ENCODE peak calls at places on chromosomes 7 and 10, in five cellular contexts. T is ascending aorta, J is ovary, X is sigmoid colon, A is mucosa of descending colon. Y is an unnamed sample.

GRCh38 chr10:124324451-124324850 is 94.3 kb downstream of the OAT start:
- DNase-seq in J (no peak), X (peak), T (no peak), A (no peak), Y (no peak)

GRCh38 chr10:131094406-131095108 is 217.0 kb downstream of the TCERG1L start:
- DNase-seq in T (no peak), J (peak), A (no peak), X (no peak), Y (no peak)

GRCh38 chr10:107692072-107692471 is 527.6 kb upstream of the SORCS1 start:
- DNase-seq in T (no peak), J (no peak), X (no peak), A (no peak), Y (no peak)

GRCh38 chr7:31957090-31957720 is 113.0 kb downstream of the PDE1C start:
- DNase-seq in J (no peak), T (no peak), A (no peak), X (no peak), Y (no peak)

GRCh38 chr10:60394444-60394843 is 4.8 kb upstream of the ANK3 start:
- DNase-seq in A (no peak), X (no peak), J (no peak), T (no peak), Y (no peak)

GRCh38 chr7:87934699-87935372 is 785 bp downstream of the ADAM22 start:
- DNase-seq in A (peak), J (no peak), T (no peak), X (no peak), Y (no peak)

GRCh38 chr7:42552227-42552626 is 315.2 kb upstream of the GLI3 start:
- DNase-seq in T (no peak), X (no peak), J (no peak), A (no peak), Y (no peak)

GRCh38 chr10:33215154-33215553 is 119.3 kb downstream of the NRP1 start:
- DNase-seq in A (no peak), J (no peak), X (no peak), T (no peak), Y (no peak)

GRCh38 chr7:106610996-106611886 is 49.7 kb downstream of the CCDC71L start:
- DNase-seq in J (no peak), X (no peak), A (no peak), T (no peak), Y (no peak)

GRCh38 chr7:71236488-71237179 is 104.7 kb downstream of the GALNT17 start:
- DNase-seq in A (no peak), T (no peak), J (peak), X (peak), Y (no peak)

GRCh38 chr10:70266701-70267100 is 17.1 kb downstream of the NPFFR1 start:
- DNase-seq in A (no peak), X (no peak), T (no peak), J (no peak), Y (no peak)

GRCh38 chr7:107879400-107880035 is 11.5 kb upstream of the DLD start:
- DNase-seq in J (no peak), X (no peak), A (no peak), T (no peak), Y (peak)

GRCh38 chr7:103870664-103871063 is 118.8 kb downstream of the RELN start:
- DNase-seq in A (no peak), T (no peak), J (no peak), X (no peak), Y (no peak)

GRCh38 chr7:83468251-83468739 is 180.6 kb downstream of the SEMA3E start:
- DNase-seq in X (peak), A (peak), J (peak), T (peak), Y (peak)

GRCh38 chr7:1847260-1848001 is 177.4 kb downstream of the ELFN1 start:
- DNase-seq in X (peak), J (no peak), T (no peak), A (peak), Y (no peak)

GRCh38 chr7:30285531-30286284 is 1.3 kb downstream of the ZNRF2 start:
- DNase-seq in T (no peak), J (peak), A (peak), X (no peak), Y (peak)

DNA sequence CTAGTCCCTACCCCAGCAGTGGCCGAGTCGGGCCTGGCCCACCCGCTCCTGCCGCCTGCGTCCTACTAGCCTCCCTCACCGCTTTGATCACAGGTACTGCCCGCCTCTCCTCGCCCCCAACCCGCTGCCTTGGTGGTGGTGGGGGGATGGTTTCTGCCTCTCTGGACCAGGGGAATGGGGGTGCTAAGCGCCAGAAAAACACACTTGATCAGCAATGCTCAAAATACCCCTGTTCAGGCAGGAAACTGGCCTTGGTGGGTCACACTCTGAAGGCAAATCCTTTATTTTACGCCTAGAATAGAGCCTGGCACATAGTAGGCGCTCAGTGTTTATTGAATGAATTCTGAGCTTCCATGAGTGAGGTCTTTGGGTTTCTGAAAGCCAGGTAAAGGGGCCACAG is 1.0 kb upstream of the CRTAC1 start:
- DNase-seq in T (no peak), X (no peak), J (no peak), A (no peak), Y (no peak)
- H3K4me3 ChIP-seq in T (peak), X (peak), J (no peak), A (no peak), Y (no peak)

DNA sequence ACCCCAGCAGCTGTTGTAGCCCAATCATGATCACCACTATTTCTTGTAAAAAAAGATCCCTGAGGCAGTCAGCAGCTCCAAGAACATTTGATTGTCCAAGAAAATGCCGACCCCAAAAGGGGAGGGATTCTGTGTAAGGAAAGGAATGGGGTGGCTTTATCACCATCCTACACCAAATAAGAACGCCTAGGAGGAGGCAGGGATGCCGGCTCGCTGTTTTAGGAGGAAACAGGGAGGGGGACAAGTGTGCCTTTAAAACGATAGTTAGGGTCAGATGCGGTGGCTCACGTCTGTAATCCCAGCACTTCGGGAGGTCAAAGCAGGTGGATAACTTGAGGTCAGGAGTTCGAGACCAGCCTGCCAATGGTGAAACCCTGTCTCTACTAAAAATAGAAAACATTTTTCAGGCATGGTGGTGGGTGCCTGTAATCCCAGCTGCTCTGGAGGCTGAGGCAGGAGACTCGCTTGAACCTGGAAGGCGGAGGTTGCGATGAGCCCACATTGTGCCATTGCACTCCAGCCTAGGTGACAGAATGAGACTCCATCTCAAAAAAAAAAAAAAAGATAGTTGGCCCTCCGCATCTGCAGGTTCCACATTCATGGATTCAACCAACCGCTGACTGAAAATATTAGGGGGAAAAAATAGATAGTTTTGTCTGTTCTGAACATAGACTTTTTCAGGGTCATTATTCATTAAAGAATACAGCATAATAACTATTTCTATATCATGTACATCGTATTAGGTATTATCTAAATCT is 63.6 kb downstream of the PDIA4 start:
- DNase-seq in T (no peak), A (no peak), J (peak), X (no peak), Y (no peak)
- H3K4me3 ChIP-seq in T (peak), A (no peak), J (peak), X (peak), Y (no peak)

GRCh38 chr7:25859732-25860131 is 292.3 kb upstream of the NFE2L3 start:
- DNase-seq in J (no peak), A (no peak), T (no peak), X (no peak), Y (no peak)
- H3K4me3 ChIP-seq in J (no peak), A (no peak), T (no peak), X (no peak), Y (no peak)

GRCh38 chr7:120989571-120990220 is 1.2 kb downstream of the CPED1 start:
- DNase-seq in A (peak), T (no peak), J (peak), X (peak), Y (peak)
- H3K4me3 ChIP-seq in A (no peak), T (peak), J (peak), X (peak), Y (no peak)

DNA sequence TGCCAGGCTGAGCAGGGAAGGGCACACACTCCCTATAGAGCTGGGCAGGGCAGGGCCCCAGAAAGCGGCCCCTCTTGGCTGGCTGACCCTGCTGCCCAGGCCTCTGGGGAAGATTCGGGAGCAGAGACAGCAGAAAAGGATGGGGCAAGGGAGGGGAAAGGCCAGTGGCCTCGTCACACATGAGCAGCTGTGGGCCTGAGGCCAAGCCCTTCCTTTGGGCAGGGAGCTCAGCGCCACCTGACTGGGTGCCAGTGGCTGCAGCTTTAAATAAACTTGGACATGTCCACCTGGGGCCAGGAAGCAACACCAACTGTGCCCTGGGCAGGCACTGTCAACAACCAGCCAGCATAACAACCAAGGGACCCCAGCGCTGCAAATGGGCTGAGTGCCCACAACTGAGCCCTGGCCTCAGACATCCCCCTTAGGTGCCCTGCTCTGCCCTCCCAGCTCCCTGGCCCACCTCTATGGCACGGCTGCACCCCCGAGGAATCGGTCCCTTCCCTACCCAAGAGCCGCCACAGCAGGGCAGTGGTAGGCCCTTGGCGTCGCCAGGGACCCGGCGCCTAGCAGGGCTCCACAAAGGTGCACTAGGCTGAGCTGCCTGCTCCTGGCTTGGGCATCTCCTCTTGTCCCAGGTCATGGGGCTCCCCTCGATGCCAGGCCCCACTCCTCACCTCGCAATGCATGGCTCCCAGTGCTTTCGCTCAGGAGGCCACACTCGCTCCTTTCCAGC is 2.6 kb downstream of the CAMK2B start:
- DNase-seq in T (no peak), X (no peak), A (no peak), J (no peak), Y (peak)
- H3K4me3 ChIP-seq in T (no peak), X (no peak), A (no peak), J (no peak), Y (no peak)

DNA sequence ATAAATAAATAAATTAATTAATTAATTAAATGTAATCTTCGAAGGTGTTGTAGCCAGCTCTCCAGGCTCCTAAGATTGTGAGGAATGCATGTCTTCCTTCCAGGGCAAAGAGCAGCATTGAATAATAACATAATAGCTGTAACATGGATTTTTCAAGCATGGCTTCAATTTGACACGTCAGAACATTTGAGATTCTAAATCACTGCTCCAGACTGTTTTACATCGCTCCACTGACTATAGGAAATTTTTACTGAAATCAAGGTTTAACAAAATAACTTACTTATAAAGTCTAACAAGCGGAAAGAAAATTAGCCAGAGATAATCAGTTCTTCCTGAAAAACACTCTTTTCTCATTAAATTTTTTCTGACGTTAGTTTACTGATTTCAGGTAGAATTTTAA is 51.1 kb upstream of the SGCE start:
- DNase-seq in A (no peak), X (no peak), J (no peak), T (no peak), Y (no peak)
- H3K4me3 ChIP-seq in A (no peak), X (no peak), J (no peak), T (no peak), Y (no peak)

GRCh38 chr7:54546081-54546985 is 4.2 kb downstream of the VSTM2A start:
- DNase-seq in J (no peak), A (peak), X (no peak), T (no peak), Y (no peak)
- H3K4me3 ChIP-seq in J (peak), A (no peak), X (peak), T (no peak), Y (no peak)

GRCh38 chr7:23347682-23348180 is 48.6 kb downstream of the MALSU1 start:
- DNase-seq in A (no peak), X (no peak), T (no peak), J (no peak), Y (no peak)
- H3K4me3 ChIP-seq in A (no peak), X (no peak), T (no peak), J (no peak), Y (no peak)

Y was measured in body of pancreas.